ENCODE peak calls at places on chromosomes 16 and 17, in eight cellular contexts. One of them, this sample, is unnamed.
A peak's percentile ranks its signal among the peaks of the same experiment; 100 is the strongest.

GRCh38 chr16:20401066-20401465 is 3.5 kb downstream of the PDILT start:
- DNase-seq in sigmoid colon: no peak
- DNase-seq in transverse colon: no peak
- DNase-seq in breast epithelium: no peak
- DNase-seq in spleen: no peak
- DNase-seq in stomach: no peak
- DNase-seq in HL-60: no peak
- DNase-seq in K562: no peak
- DNase-seq in this sample: no peak

GRCh38 chr16:23957287-23957686 is 121.5 kb downstream of the PRKCB start:
- DNase-seq in sigmoid colon: no peak
- DNase-seq in transverse colon: no peak
- DNase-seq in breast epithelium: no peak
- DNase-seq in spleen: no peak
- DNase-seq in stomach: no peak
- DNase-seq in HL-60: no peak
- DNase-seq in K562: no peak
- DNase-seq in this sample: no peak

GRCh38 chr17:19357351-19358140 is 5.0 kb downstream of the B9D1 start:
- DNase-seq in sigmoid colon: peak; percentile 40
- DNase-seq in transverse colon: no peak
- DNase-seq in breast epithelium: no peak
- DNase-seq in spleen: no peak
- DNase-seq in stomach: no peak
- DNase-seq in HL-60: no peak
- DNase-seq in K562: no peak
- DNase-seq in this sample: no peak

GRCh38 chr17:72953621-72954020 is 138.9 kb downstream of the SLC39A11 start:
- DNase-seq in sigmoid colon: no peak
- DNase-seq in transverse colon: no peak
- DNase-seq in breast epithelium: no peak
- DNase-seq in spleen: no peak
- DNase-seq in stomach: no peak
- DNase-seq in HL-60: no peak
- DNase-seq in K562: no peak
- DNase-seq in this sample: no peak

GRCh38 chr17:65449495-65449894 is 112.0 kb downstream of the AXIN2 start:
- DNase-seq in sigmoid colon: no peak
- DNase-seq in transverse colon: no peak
- DNase-seq in breast epithelium: no peak
- DNase-seq in spleen: no peak
- DNase-seq in stomach: no peak
- DNase-seq in HL-60: no peak
- DNase-seq in K562: no peak
- DNase-seq in this sample: no peak

GRCh38 chr17:70552230-70552981 is 383.1 kb downstream of the KCNJ2 start:
- DNase-seq in sigmoid colon: no peak
- DNase-seq in transverse colon: no peak
- DNase-seq in breast epithelium: no peak
- DNase-seq in spleen: no peak
- DNase-seq in stomach: no peak
- DNase-seq in HL-60: peak; percentile 32
- DNase-seq in K562: peak; percentile 29
- DNase-seq in this sample: no peak

GRCh38 chr16:715448-716249 is 731 bp downstream of the METRN start:
- DNase-seq in sigmoid colon: no peak
- DNase-seq in transverse colon: no peak
- DNase-seq in breast epithelium: no peak
- DNase-seq in spleen: no peak
- DNase-seq in stomach: no peak
- DNase-seq in HL-60: no peak
- DNase-seq in K562: peak; percentile 70
- DNase-seq in this sample: no peak

GRCh38 chr17:75241996-75242460 is 19.4 kb downstream of the GGA3 start:
- DNase-seq in sigmoid colon: no peak
- DNase-seq in transverse colon: no peak
- DNase-seq in breast epithelium: no peak
- DNase-seq in spleen: no peak
- DNase-seq in stomach: no peak
- DNase-seq in HL-60: no peak
- DNase-seq in K562: no peak
- DNase-seq in this sample: peak; percentile 44

GRCh38 chr17:69539781-69540319 is 125.4 kb downstream of the MAP2K6 start:
- DNase-seq in sigmoid colon: no peak
- DNase-seq in transverse colon: no peak
- DNase-seq in breast epithelium: no peak
- DNase-seq in spleen: no peak
- DNase-seq in stomach: no peak
- DNase-seq in HL-60: no peak
- DNase-seq in K562: no peak
- DNase-seq in this sample: no peak

GRCh38 chr16:31697744-31698125 is 170.0 kb downstream of the AHSP start:
- DNase-seq in sigmoid colon: no peak
- DNase-seq in transverse colon: no peak
- DNase-seq in breast epithelium: no peak
- DNase-seq in spleen: no peak
- DNase-seq in stomach: no peak
- DNase-seq in HL-60: no peak
- DNase-seq in K562: no peak
- DNase-seq in this sample: no peak

GRCh38 chr16:89174055-89174827 is 2.7 kb downstream of the CDH15 start:
- DNase-seq in sigmoid colon: no peak
- DNase-seq in transverse colon: no peak
- DNase-seq in breast epithelium: no peak
- DNase-seq in spleen: no peak
- DNase-seq in stomach: no peak
- DNase-seq in HL-60: no peak
- DNase-seq in K562: peak; percentile 26
- DNase-seq in this sample: no peak

GRCh38 chr17:1149869-1150268 is 29.9 kb downstream of the ABR start:
- DNase-seq in sigmoid colon: no peak
- DNase-seq in transverse colon: no peak
- DNase-seq in breast epithelium: no peak
- DNase-seq in spleen: no peak
- DNase-seq in stomach: no peak
- DNase-seq in HL-60: no peak
- DNase-seq in K562: no peak
- DNase-seq in this sample: no peak

GRCh38 chr17:12640364-12640763 is 25.3 kb upstream of the MYOCD start:
- DNase-seq in sigmoid colon: no peak
- DNase-seq in transverse colon: no peak
- DNase-seq in breast epithelium: no peak
- DNase-seq in spleen: no peak
- DNase-seq in stomach: no peak
- DNase-seq in HL-60: no peak
- DNase-seq in K562: no peak
- DNase-seq in this sample: no peak

GRCh38 chr16:31508706-31509523 is 724 bp upstream of the RUSF1 start:
- DNase-seq in sigmoid colon: no peak
- DNase-seq in transverse colon: no peak
- DNase-seq in breast epithelium: no peak
- DNase-seq in spleen: no peak
- DNase-seq in stomach: no peak
- DNase-seq in HL-60: no peak
- DNase-seq in K562: peak; percentile 80
- DNase-seq in this sample: no peak

GRCh38 chr17:76872221-76872873 is 4.1 kb downstream of the MGAT5B start:
- DNase-seq in sigmoid colon: no peak
- DNase-seq in transverse colon: peak; percentile 13
- DNase-seq in breast epithelium: no peak
- DNase-seq in spleen: peak; percentile 51
- DNase-seq in stomach: no peak
- DNase-seq in HL-60: no peak
- DNase-seq in K562: peak; percentile 28
- DNase-seq in this sample: no peak

GRCh38 chr16:54985156-54985555 is 54.5 kb downstream of the IRX5 start:
- DNase-seq in sigmoid colon: no peak
- DNase-seq in transverse colon: no peak
- DNase-seq in breast epithelium: no peak
- DNase-seq in spleen: no peak
- DNase-seq in stomach: no peak
- DNase-seq in HL-60: no peak
- DNase-seq in K562: no peak
- DNase-seq in this sample: no peak

GRCh38 chr16:31505483-31505882 is 2.7 kb downstream of the RUSF1 start:
- DNase-seq in sigmoid colon: no peak
- DNase-seq in transverse colon: no peak
- DNase-seq in breast epithelium: no peak
- DNase-seq in spleen: no peak
- DNase-seq in stomach: no peak
- DNase-seq in HL-60: peak; percentile 32
- DNase-seq in K562: no peak
- DNase-seq in this sample: no peak

GRCh38 chr17:2695961-2696760 is 15.4 kb downstream of the CLUH start:
- DNase-seq in sigmoid colon: peak; percentile 68
- DNase-seq in transverse colon: peak; percentile 3
- DNase-seq in breast epithelium: peak; percentile 41
- DNase-seq in spleen: peak; percentile 74
- DNase-seq in stomach: peak; percentile 16
- DNase-seq in HL-60: no peak
- DNase-seq in K562: no peak
- DNase-seq in this sample: peak; percentile 78

GRCh38 chr17:33142703-33143299 is 150.3 kb downstream of the ASIC2 start:
- DNase-seq in sigmoid colon: no peak
- DNase-seq in transverse colon: no peak
- DNase-seq in breast epithelium: no peak
- DNase-seq in spleen: no peak
- DNase-seq in stomach: no peak
- DNase-seq in HL-60: no peak
- DNase-seq in K562: peak; percentile 50
- DNase-seq in this sample: no peak

GRCh38 chr17:41466988-41467387 is at the start of gene KRT32:
- DNase-seq in sigmoid colon: no peak
- DNase-seq in transverse colon: no peak
- DNase-seq in breast epithelium: no peak
- DNase-seq in spleen: no peak
- DNase-seq in stomach: no peak
- DNase-seq in HL-60: no peak
- DNase-seq in K562: no peak
- DNase-seq in this sample: no peak

GRCh38 chr17:32567086-32567485 is 80.3 kb downstream of the CDK5R1 start:
- DNase-seq in sigmoid colon: no peak
- DNase-seq in transverse colon: no peak
- DNase-seq in breast epithelium: no peak
- DNase-seq in spleen: no peak
- DNase-seq in stomach: no peak
- DNase-seq in HL-60: no peak
- DNase-seq in K562: no peak
- DNase-seq in this sample: no peak

GRCh38 chr16:75763250-75763649 is 37.0 kb upstream of the CPHXL start:
- DNase-seq in sigmoid colon: no peak
- DNase-seq in transverse colon: no peak
- DNase-seq in breast epithelium: no peak
- DNase-seq in spleen: no peak
- DNase-seq in stomach: no peak
- DNase-seq in HL-60: no peak
- DNase-seq in K562: no peak
- DNase-seq in this sample: no peak

GRCh38 chr16:74477226-74477625 is 55.9 kb upstream of the CLEC18B start:
- DNase-seq in sigmoid colon: no peak
- DNase-seq in transverse colon: no peak
- DNase-seq in breast epithelium: no peak
- DNase-seq in spleen: no peak
- DNase-seq in stomach: no peak
- DNase-seq in HL-60: no peak
- DNase-seq in K562: no peak
- DNase-seq in this sample: no peak

GRCh38 chr17:73972901-73973300 is 230.6 kb upstream of the RPL38 start:
- DNase-seq in sigmoid colon: no peak
- DNase-seq in transverse colon: no peak
- DNase-seq in breast epithelium: no peak
- DNase-seq in spleen: peak; percentile 21
- DNase-seq in stomach: no peak
- DNase-seq in HL-60: no peak
- DNase-seq in K562: no peak
- DNase-seq in this sample: no peak

GRCh38 chr16:20801278-20801677 is 5.0 kb downstream of the ERI2 start:
- DNase-seq in sigmoid colon: no peak
- DNase-seq in transverse colon: no peak
- DNase-seq in breast epithelium: no peak
- DNase-seq in spleen: no peak
- DNase-seq in stomach: no peak
- DNase-seq in HL-60: no peak
- DNase-seq in K562: no peak
- DNase-seq in this sample: no peak

GRCh38 chr17:17052462-17053221 is 10.4 kb downstream of the MPRIP start:
- DNase-seq in sigmoid colon: peak; percentile 52
- DNase-seq in transverse colon: no peak
- DNase-seq in breast epithelium: no peak
- DNase-seq in spleen: peak; percentile 72
- DNase-seq in stomach: peak; percentile 54
- DNase-seq in HL-60: no peak
- DNase-seq in K562: no peak
- DNase-seq in this sample: no peak

GRCh38 chr16:83954577-83955016 is 1.6 kb downstream of the OSGIN1 start:
- DNase-seq in sigmoid colon: peak; percentile 82
- DNase-seq in transverse colon: peak; percentile 74
- DNase-seq in breast epithelium: no peak
- DNase-seq in spleen: peak; percentile 83
- DNase-seq in stomach: peak; percentile 56
- DNase-seq in HL-60: peak; percentile 25
- DNase-seq in K562: peak; percentile 56
- DNase-seq in this sample: peak; percentile 90

GRCh38 chr17:45144199-45145034 is 3.9 kb upstream of the HEXIM1 start:
- DNase-seq in sigmoid colon: peak; percentile 86
- DNase-seq in transverse colon: peak; percentile 69
- DNase-seq in breast epithelium: no peak
- DNase-seq in spleen: peak; percentile 87
- DNase-seq in stomach: peak; percentile 54
- DNase-seq in HL-60: no peak
- DNase-seq in K562: peak; percentile 65
- DNase-seq in this sample: peak; percentile 92
- H3K4me3 ChIP-seq in sigmoid colon: peak overlapping the region; percentile 35
- H3K4me3 ChIP-seq in transverse colon: peak overlapping the region; percentile 20
- H3K4me3 ChIP-seq in breast epithelium: peak overlapping the region; percentile 75
- H3K4me3 ChIP-seq in spleen: peak overlapping the region; percentile 38
- H3K4me3 ChIP-seq in stomach: peak overlapping the region; percentile 54
- H3K4me3 ChIP-seq in HL-60: no peak overlapping the region
- H3K4me3 ChIP-seq in K562: peak overlapping the region; percentile 21
- H3K4me3 ChIP-seq in this sample: peak overlapping the region; percentile 56

GRCh38 chr16:4692460-4693295 is 684 bp upstream of the NUDT16L1 start:
- DNase-seq in sigmoid colon: peak; percentile 61
- DNase-seq in transverse colon: no peak
- DNase-seq in breast epithelium: no peak
- DNase-seq in spleen: peak; percentile 82
- DNase-seq in stomach: no peak
- DNase-seq in HL-60: peak; percentile 68
- DNase-seq in K562: no peak
- DNase-seq in this sample: no peak
- TF ChIP-seq POLR2AphosphoS5 in sigmoid colon: no peak
- TF ChIP-seq POLR2AphosphoS5 in transverse colon: no peak
- TF ChIP-seq POLR2AphosphoS5 in breast epithelium: no peak
- TF ChIP-seq POLR2AphosphoS5 in spleen: no peak
- TF ChIP-seq POLR2AphosphoS5 in stomach: no peak
- TF ChIP-seq POLR2AphosphoS5 in HL-60: no peak
- TF ChIP-seq POLR2AphosphoS5 in K562: no peak
- TF ChIP-seq POLR2AphosphoS5 in this sample: no peak

GRCh38 chr17:40328386-40328766 is 19.4 kb downstream of the RARA start:
- DNase-seq in sigmoid colon: no peak
- DNase-seq in transverse colon: no peak
- DNase-seq in breast epithelium: no peak
- DNase-seq in spleen: no peak
- DNase-seq in stomach: no peak
- DNase-seq in HL-60: no peak
- DNase-seq in K562: no peak
- DNase-seq in this sample: no peak
- H3K27ac ChIP-seq in sigmoid colon: peak overlapping the region; percentile 96
- H3K27ac ChIP-seq in transverse colon: peak overlapping the region; percentile 91
- H3K27ac ChIP-seq in breast epithelium: peak overlapping the region; percentile 60
- H3K27ac ChIP-seq in spleen: peak overlapping the region; percentile 95
- H3K27ac ChIP-seq in stomach: peak overlapping the region; percentile 90
- H3K27ac ChIP-seq in HL-60: peak overlapping the region; percentile 45
- H3K27ac ChIP-seq in K562: no peak overlapping the region
- H3K27ac ChIP-seq in this sample: peak overlapping the region; percentile 96

GRCh38 chr16:15857779-15858560 is 1.1 kb upstream of the MYH11 start:
- DNase-seq in sigmoid colon: peak; percentile 94
- DNase-seq in transverse colon: peak; percentile 49
- DNase-seq in breast epithelium: peak; percentile 53
- DNase-seq in spleen: no peak
- DNase-seq in stomach: peak; percentile 27
- DNase-seq in HL-60: no peak
- DNase-seq in K562: no peak
- DNase-seq in this sample: no peak
- H3K4me3 ChIP-seq in sigmoid colon: peak overlapping the region; percentile 70
- H3K4me3 ChIP-seq in transverse colon: peak overlapping the region; percentile 38
- H3K4me3 ChIP-seq in breast epithelium: peak overlapping the region; percentile 66
- H3K4me3 ChIP-seq in spleen: peak overlapping the region; percentile 33
- H3K4me3 ChIP-seq in stomach: peak overlapping the region; percentile 51
- H3K4me3 ChIP-seq in HL-60: no peak overlapping the region
- H3K4me3 ChIP-seq in K562: no peak overlapping the region
- H3K4me3 ChIP-seq in this sample: peak overlapping the region; percentile 46